ENCODE peak calls at places on chromosome 22, in six cellular contexts. Y is K562, J is lung, O is NCI-H2081, G is tibial nerve, T is gastrocnemius medialis. I is an unnamed sample.

GRCh38 chr22:38304526-38304925 is 12.7 kb downstream of the CSNK1E start:
- DNase-seq in Y (no peak), O (no peak), T (no peak), G (no peak), J (no peak), I (no peak)

GRCh38 chr22:21775061-21775460 is 39.5 kb upstream of the YPEL1 start:
- DNase-seq in J (no peak), Y (no peak), G (no peak), O (no peak), T (no peak), I (no peak)

GRCh38 chr22:27842994-27843431 is 41.5 kb upstream of the MN1 start:
- DNase-seq in T (no peak), Y (no peak), G (no peak), O (no peak), J (no peak), I (no peak)

GRCh38 chr22:37210041-37210803 is 2.1 kb downstream of the SSTR3 start:
- DNase-seq in T (no peak), Y (no peak), G (no peak), J (no peak), O (no peak), I (no peak)

GRCh38 chr22:35542972-35543516 is 2.4 kb downstream of the RASD2 start:
- DNase-seq in O (no peak), G (no peak), T (no peak), J (no peak), Y (no peak), I (no peak)

GRCh38 chr22:39631857-39632256 is 61.3 kb downstream of the CACNA1I start:
- DNase-seq in O (no peak), T (no peak), J (no peak), Y (no peak), G (no peak), I (no peak)

GRCh38 chr22:46587067-46587471 is 33.1 kb upstream of the GRAMD4 start:
- DNase-seq in G (no peak), J (no peak), Y (no peak), O (no peak), T (no peak), I (no peak)

GRCh38 chr22:27004434-27004833 is 347.0 kb downstream of the MIAT start:
- DNase-seq in O (no peak), J (no peak), T (no peak), Y (peak), G (no peak), I (no peak)

GRCh38 chr22:38273135-38273761 is 438 bp upstream of the TMEM184B start:
- DNase-seq in J (no peak), Y (no peak), T (no peak), G (no peak), O (no peak), I (no peak)

GRCh38 chr22:39144101-39144815 is 8.2 kb downstream of the CBX7 start:
- DNase-seq in O (no peak), T (no peak), J (no peak), G (no peak), Y (no peak), I (peak)

GRCh38 chr22:22425783-22426624 is 82.5 kb downstream of the ZNF280B start:
- DNase-seq in Y (peak), J (no peak), G (no peak), O (no peak), T (no peak), I (no peak)

GRCh38 chr22:50308597-50308935 is 1.1 kb upstream of the PLXNB2 start:
- DNase-seq in G (peak), O (no peak), T (peak), J (peak), Y (peak), I (no peak)

GRCh38 chr22:36816635-36817428 is at the start of gene PVALB:
- DNase-seq in G (no peak), O (peak), J (no peak), Y (peak), T (no peak), I (no peak)

GRCh38 chr22:42330953-42331525 is 60.6 kb upstream of the TCF20 start:
- DNase-seq in G (no peak), T (no peak), Y (no peak), O (peak), J (no peak), I (no peak)

GRCh38 chr22:49209452-49210195 is 618.0 kb downstream of the BRD1 start:
- DNase-seq in G (no peak), J (no peak), T (no peak), O (peak), Y (no peak), I (no peak)

GRCh38 chr22:25076281-25076680 is 123.4 kb upstream of the CRYBB3 start:
- DNase-seq in T (no peak), O (no peak), Y (no peak), J (no peak), G (no peak), I (no peak)

GRCh38 chr22:19719055-19719482 is 4.3 kb upstream of the GP1BB start:
- DNase-seq in T (no peak), J (no peak), G (no peak), O (no peak), Y (peak), I (no peak)

GRCh38 chr22:17781319-17782031 is 7.2 kb upstream of the BID start:
- DNase-seq in O (peak), J (no peak), Y (no peak), G (no peak), T (peak), I (peak)

GRCh38 chr22:20316217-20316843 is 3.5 kb downstream of the DGCR6L start:
- DNase-seq in G (peak), T (no peak), O (no peak), Y (peak), J (peak), I (no peak)

GRCh38 chr22:43455861-43456260 is 44.0 kb downstream of the MPPED1 start:
- DNase-seq in T (no peak), O (no peak), J (no peak), Y (no peak), G (no peak), I (no peak)

GRCh38 chr22:20258584-20259335 is 9.4 kb downstream of the RTN4R start:
- DNase-seq in Y (peak), G (no peak), T (no peak), J (no peak), O (no peak), I (no peak)

GRCh38 chr22:39470462-39471335 is 13.9 kb downstream of the MGAT3 start:
- DNase-seq in G (no peak), O (no peak), T (no peak), J (no peak), Y (peak), I (no peak)

GRCh38 chr22:49767355-49768062 is 60.2 kb downstream of the BRD1 start:
- DNase-seq in G (no peak), J (no peak), Y (peak), O (peak), T (peak), I (no peak)

GRCh38 chr22:49269928-49270327 is 557.7 kb downstream of the BRD1 start:
- DNase-seq in J (no peak), O (no peak), Y (no peak), T (no peak), G (no peak), I (no peak)

GRCh38 chr22:44348963-44349950 is 36.5 kb upstream of the SHISAL1 start:
- DNase-seq in G (no peak), T (no peak), Y (no peak), O (no peak), J (no peak), I (no peak)

GRCh38 chr22:44448271-44448780 is 49.7 kb downstream of the RTL6 start:
- DNase-seq in O (peak), T (peak), G (peak), Y (no peak), J (no peak), I (no peak)